ENCODE peak calls at places on chromosomes 1 and 21, in four cellular contexts. Q is activated CD8-positive, alpha-beta memory T cell treated with anti-CD3 and anti-CD28 coated beads for 1 hour; G is stimulated activated CD4-positive, alpha-beta T cell treated with anti-CD3 and anti-CD28 coated beads, TNF-alpha, amount 100 ng/mL, for 24 hours; E is NCI-H748 treated with DMSO at 0.1 percent for 48 hours. V is an unnamed sample.

GRCh38 chr1:222634180-222635013 is 16.5 kb downstream of the MIA3 start:
- DNase-seq in G (peak), E (peak), Q (peak), V (peak)

GRCh38 chr1:109161836-109162606 is 48.1 kb downstream of the ELAPOR1 start:
- DNase-seq in E (no peak), G (peak), Q (no peak), V (no peak)

GRCh38 chr1:210347112-210347511 is 18.4 kb downstream of the HHAT start:
- DNase-seq in Q (no peak), E (no peak), G (no peak), V (no peak)

GRCh38 chr21:45981154-45981606 is 390 bp upstream of the COL6A1 start:
- DNase-seq in G (peak), E (peak), Q (peak), V (peak)

GRCh38 chr21:29125199-29125598 is 5.2 kb upstream of the MAP3K7CL start:
- DNase-seq in E (no peak), G (no peak), Q (no peak), V (no peak)

GRCh38 chr1:65832296-65832695 is 39.6 kb downstream of the PDE4B start:
- DNase-seq in G (no peak), Q (no peak), E (no peak), V (no peak)

GRCh38 chr1:109805486-109806180 is 41.9 kb upstream of the EPS8L3 start:
- DNase-seq in G (no peak), E (no peak), Q (no peak), V (peak)

GRCh38 chr1:162755306-162755705 is 35.2 kb upstream of the HSD17B7 start:
- DNase-seq in Q (no peak), G (no peak), E (no peak), V (no peak)

GRCh38 chr21:32917392-32918135 is 108.2 kb upstream of the OLIG2 start:
- DNase-seq in Q (no peak), G (no peak), E (no peak), V (no peak)

GRCh38 chr1:20483098-20483832 is 2.7 kb downstream of the CAMK2N1 start:
- DNase-seq in Q (no peak), G (no peak), E (no peak), V (no peak)

GRCh38 chr21:38041493-38041892 is 125.2 kb upstream of the KCNJ6 start:
- DNase-seq in E (no peak), G (no peak), Q (no peak), V (no peak)

GRCh38 chr1:31412732-31413404 is at the start of gene SERINC2:
- DNase-seq in Q (no peak), G (peak), E (no peak), V (no peak)

GRCh38 chr1:67468066-67468718 is 38.0 kb upstream of the SERBP1 start:
- DNase-seq in Q (no peak), G (no peak), E (no peak), V (no peak)

GRCh38 chr21:29130234-29130993 is at the start of gene MAP3K7CL:
- DNase-seq in G (no peak), Q (no peak), E (no peak), V (no peak)

GRCh38 chr1:155197901-155198546 is 9.7 kb downstream of the THBS3 start:
- DNase-seq in E (no peak), Q (no peak), G (no peak), V (peak)

GRCh38 chr1:180482425-180483275 is 19.7 kb downstream of the ACBD6 start:
- DNase-seq in E (peak), Q (no peak), G (no peak), V (no peak)

GRCh38 chr1:6445062-6445763 is 20.6 kb downstream of the ESPN start:
- DNase-seq in Q (no peak), E (no peak), G (peak), V (no peak)

GRCh38 chr1:162021124-162021523 is 2.5 kb downstream of the OLFML2B start:
- DNase-seq in Q (no peak), E (no peak), G (no peak), V (no peak)

GRCh38 chr1:164579346-164579745 is 20.4 kb downstream of the PBX1 start:
- DNase-seq in G (no peak), Q (no peak), E (no peak), V (no peak)

V was measured in sciatic nerve.